ENCODE peak calls at places on chromosomes 5 and 9, in six cellular contexts. K is astrocyte, Y is mammary epithelial cell, R is endothelial cell of umbilical vein, I is neural progenitor cell, G is H1. D is an unnamed sample. For H3K4me1, the result is how much of the 10 kb centered on the place peaks cover.

GRCh38 chr5:119011186-119011585 is 22.8 kb upstream of the DTWD2 start:
- DNase-seq in I (no peak), R (no peak), K (no peak), G (no peak), Y (no peak), D (no peak)

GRCh38 chr9:91841591-91841990 is 108.4 kb downstream of the ROR2 start:
- DNase-seq in R (no peak), I (no peak), Y (no peak), K (no peak), G (no peak), D (no peak)

GRCh38 chr9:84600739-84601138 is 68.8 kb upstream of the NTRK2 start:
- DNase-seq in K (no peak), G (no peak), Y (no peak), I (no peak), R (no peak), D (peak)

GRCh38 chr5:157143127-157143959 is 678 bp upstream of the MED7 start:
- DNase-seq in I (no peak), G (no peak), Y (no peak), R (no peak), K (no peak), D (peak)

GRCh38 chr9:114521846-114522245 is 16.6 kb upstream of the WHRN start:
- DNase-seq in R (no peak), K (peak), G (no peak), I (no peak), Y (no peak), D (no peak)

GRCh38 chr5:163005949-163006348 is 431.4 kb upstream of the CCNG1 start:
- DNase-seq in G (no peak), R (no peak), K (no peak), Y (peak), I (no peak), D (no peak)

GRCh38 chr9:109381011-109381729 is 60.3 kb upstream of the EPB41L4B start:
- DNase-seq in I (no peak), R (no peak), G (no peak), Y (peak), K (peak), D (no peak)

GRCh38 chr5:64229163-64229774 is 63.6 kb downstream of the RNF180 start:
- DNase-seq in I (peak), G (no peak), K (peak), R (peak), Y (peak), D (peak)

GRCh38 chr5:176391999-176392398 is 3.4 kb downstream of the HIGD2A start:
- DNase-seq in Y (no peak), R (no peak), K (no peak), I (no peak), G (no peak), D (no peak)

GRCh38 chr5:69504036-69504435 is 11.4 kb downstream of the OCLN start:
- DNase-seq in R (no peak), Y (no peak), I (no peak), G (no peak), K (no peak), D (no peak)

GRCh38 chr9:96062854-96063253 is 187.4 kb downstream of the ERCC6L2 start:
- DNase-seq in K (no peak), G (no peak), Y (no peak), R (no peak), I (no peak), D (no peak)

GRCh38 chr9:16213781-16214515 is 656.5 kb downstream of the BNC2 start:
- DNase-seq in I (no peak), R (peak), K (peak), Y (peak), G (no peak), D (no peak)
- H3K27ac ChIP-seq in I (no peak), R (no peak), K (peak), Y (no peak), G (no peak), D (no peak)

GRCh38 chr5:139796061-139796806 is 626 bp downstream of the PSD2 start:
- DNase-seq in K (no peak), R (no peak), I (peak), Y (no peak), G (no peak), D (no peak)
- TF ChIP-seq EZH2 in K (peak), R (peak), I (peak), Y (peak), G (peak), D (peak)

GRCh38 chr5:138543730-138544104 is 681 bp upstream of the ETF1 start:
- DNase-seq in R (no peak), I (no peak), Y (no peak), K (peak), G (no peak), D (no peak)
- H3K4me1 ChIP-seq in R (under half), I (under half), Y (under half), K (under half), G (under half), D (under half)

GRCh38 chr5:35364350-35364749 is 134.1 kb upstream of the PRLR start:
- DNase-seq in I (no peak), Y (no peak), K (no peak), R (no peak), G (no peak), D (no peak)
- H3K27ac ChIP-seq in I (no peak), Y (no peak), K (no peak), R (no peak), G (no peak), D (no peak)

GRCh38 chr9:134940236-134941208 is 22.8 kb upstream of the FCN1 start:
- DNase-seq in Y (no peak), K (no peak), G (no peak), R (no peak), I (no peak), D (no peak)
- TF ChIP-seq EZH2 in Y (no peak), K (no peak), G (no peak), R (no peak), I (no peak), D (no peak)

GRCh38 chr5:139406960-139407359 is 3.1 kb upstream of the SPATA24 start:
- DNase-seq in G (no peak), Y (no peak), R (no peak), I (no peak), K (no peak), D (no peak)
- H3K4me1 ChIP-seq in G (under half), Y (under half), R (under half), I (under half), K (under half), D (under half)

GRCh38 chr5:58454025-58454424 is 5.9 kb downstream of the PLK2 start:
- DNase-seq in R (no peak), K (no peak), G (no peak), I (no peak), Y (no peak), D (no peak)
- H3K27ac ChIP-seq in R (peak), K (peak), G (no peak), I (no peak), Y (peak), D (no peak)

DNA sequence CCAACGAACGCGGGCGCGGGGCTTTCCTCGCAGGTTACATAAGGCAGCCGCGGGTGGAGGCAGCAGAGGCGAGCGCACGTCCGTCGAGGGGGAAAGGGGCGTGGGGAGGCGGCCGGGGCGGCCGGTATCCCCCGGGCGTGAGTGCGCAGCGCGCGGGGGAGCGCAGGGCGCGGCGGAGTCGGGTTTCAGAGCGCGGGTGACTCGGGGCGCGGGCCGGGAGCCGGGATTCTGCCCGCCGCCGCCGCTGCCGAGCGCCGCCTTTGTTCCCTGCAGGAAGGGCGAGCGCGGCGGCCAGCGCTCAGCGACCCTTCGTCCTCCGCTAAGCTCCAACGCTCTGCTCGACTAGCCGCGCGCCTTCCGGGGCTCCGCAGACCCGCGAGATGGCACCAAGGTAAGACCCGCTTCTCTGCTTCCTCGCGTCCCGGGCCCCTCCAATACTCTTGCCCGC is at the start of gene COL15A1:
- DNase-seq in R (no peak), G (no peak), K (no peak), Y (peak), I (peak), D (no peak)
- TF ChIP-seq EZH2 in R (peak), G (peak), K (peak), Y (no peak), I (no peak), D (no peak)

GRCh38 chr9:33249983-33250382 is 10.0 kb downstream of the SPINK4 start:
- DNase-seq in R (no peak), I (no peak), G (no peak), Y (no peak), K (no peak), D (peak)

GRCh38 chr9:33250458-33250995 is 10.6 kb downstream of the SPINK4 start:
- DNase-seq in R (no peak), I (no peak), Y (peak), K (peak), G (no peak), D (peak)

GRCh38 chr9:33246269-33246860 is 6.4 kb downstream of the SPINK4 start:
- DNase-seq in I (no peak), R (no peak), G (no peak), Y (no peak), K (no peak), D (no peak)

GRCh38 chr9:33249087-33249657 is 9.2 kb downstream of the SPINK4 start:
- DNase-seq in K (no peak), G (no peak), Y (no peak), I (no peak), R (no peak), D (peak)

DNA sequence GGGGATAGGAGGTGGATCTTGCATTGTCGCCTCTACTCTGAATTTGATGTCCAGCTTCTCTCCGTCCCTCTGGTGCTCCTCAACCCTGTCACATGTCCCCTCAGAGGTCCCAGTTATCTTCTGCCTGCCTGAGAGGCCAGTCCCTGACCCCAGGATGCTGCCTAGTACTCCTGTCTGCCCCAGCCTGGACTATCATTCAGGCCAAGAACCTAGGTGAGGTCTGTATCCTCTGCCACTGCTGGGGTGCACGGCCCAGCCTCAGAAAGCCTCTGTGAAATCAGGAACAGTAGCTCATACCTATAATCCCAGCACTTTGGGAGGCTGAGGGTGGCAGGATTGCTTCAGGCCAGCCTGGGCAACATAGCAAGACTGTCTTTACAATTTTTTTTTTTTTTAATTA is 8.6 kb downstream of the SPINK4 start:
- DNase-seq in I (no peak), Y (no peak), K (no peak), G (no peak), R (no peak), D (no peak)
- H3K4me1 ChIP-seq in I (under half), Y (under half), K (under half), G (under half), R (under half), D (under half)